ENCODE peak calls at places on chromosomes 7 and 10, in four cellular contexts. One of them, this sample, is unnamed.

GRCh38 chr10:113259841-113260240 is 293.0 kb upstream of the HABP2 start:
- DNase-seq in HL-60: no peak
- DNase-seq in BJ: no peak
- DNase-seq in gastrocnemius medialis: no peak
- DNase-seq in this sample: no peak

GRCh38 chr10:123888751-123889150 is 2.9 kb downstream of the CPXM2 start:
- DNase-seq in HL-60: no peak
- DNase-seq in BJ: no peak
- DNase-seq in gastrocnemius medialis: no peak
- DNase-seq in this sample: no peak

GRCh38 chr10:3623746-3624145 is 161.3 kb downstream of the KLF6 start:
- DNase-seq in HL-60: no peak
- DNase-seq in BJ: peak
- DNase-seq in gastrocnemius medialis: no peak
- DNase-seq in this sample: no peak

GRCh38 chr10:112915590-112916572 is 34.2 kb upstream of the TCF7L2 start:
- DNase-seq in HL-60: no peak
- DNase-seq in BJ: no peak
- DNase-seq in gastrocnemius medialis: no peak
- DNase-seq in this sample: no peak

GRCh38 chr7:75639893-75640600 is 98.7 kb downstream of the HIP1 start:
- DNase-seq in HL-60: no peak
- DNase-seq in BJ: no peak
- DNase-seq in gastrocnemius medialis: no peak
- DNase-seq in this sample: no peak

GRCh38 chr7:134625571-134625970 is 21.1 kb upstream of the BPGM start:
- DNase-seq in HL-60: no peak
- DNase-seq in BJ: peak
- DNase-seq in gastrocnemius medialis: no peak
- DNase-seq in this sample: no peak

GRCh38 chr10:98170249-98171117 is 36.0 kb downstream of the R3HCC1L start:
- DNase-seq in HL-60: peak
- DNase-seq in BJ: no peak
- DNase-seq in gastrocnemius medialis: no peak
- DNase-seq in this sample: no peak

GRCh38 chr7:20786779-20787651 is at the start of gene SP8:
- DNase-seq in HL-60: no peak
- DNase-seq in BJ: no peak
- DNase-seq in gastrocnemius medialis: no peak
- DNase-seq in this sample: no peak

GRCh38 chr7:106563466-106564150 is 97.3 kb downstream of the CCDC71L start:
- DNase-seq in HL-60: no peak
- DNase-seq in BJ: no peak
- DNase-seq in gastrocnemius medialis: no peak
- DNase-seq in this sample: no peak

GRCh38 chr7:35905555-35905954 is 104.7 kb downstream of the SEPTIN7 start:
- DNase-seq in HL-60: no peak
- DNase-seq in BJ: no peak
- DNase-seq in gastrocnemius medialis: no peak
- DNase-seq in this sample: no peak

DNA sequence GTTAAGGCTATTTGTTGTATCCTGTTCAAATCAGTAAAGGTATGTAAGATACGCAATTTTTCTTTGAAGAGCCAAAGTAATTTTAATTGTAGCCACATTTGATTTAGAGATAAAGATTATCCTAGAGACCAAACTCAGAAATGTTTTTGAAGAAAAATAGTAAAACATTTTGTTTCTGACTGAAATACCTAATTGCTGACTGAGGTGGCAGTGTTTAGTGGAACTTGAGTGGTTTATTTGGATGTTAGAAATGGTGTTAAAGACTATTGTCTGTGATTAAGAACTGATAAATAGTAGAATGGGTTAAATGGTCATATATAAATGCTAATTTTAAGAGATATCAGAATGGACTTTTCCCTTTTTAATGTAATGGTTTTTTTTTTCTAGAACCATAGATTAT is 15.3 kb downstream of the EDRF1 start:
- DNase-seq in HL-60: no peak
- DNase-seq in BJ: no peak
- DNase-seq in gastrocnemius medialis: no peak
- DNase-seq in this sample: no peak
- TF ChIP-seq CTCF in HL-60: no peak
- TF ChIP-seq CTCF in BJ: no peak
- TF ChIP-seq CTCF in gastrocnemius medialis: no peak
- TF ChIP-seq CTCF in this sample: no peak

GRCh38 chr7:131488361-131488760 is 68.1 kb downstream of the PODXL start:
- DNase-seq in HL-60: no peak
- DNase-seq in BJ: no peak
- DNase-seq in gastrocnemius medialis: no peak
- DNase-seq in this sample: no peak
- TF ChIP-seq CTCF in HL-60: no peak
- TF ChIP-seq CTCF in BJ: peak
- TF ChIP-seq CTCF in gastrocnemius medialis: no peak
- TF ChIP-seq CTCF in this sample: no peak

GRCh38 chr10:118308664-118309063 is 33.5 kb downstream of the FAM204A start:
- DNase-seq in HL-60: no peak
- DNase-seq in BJ: no peak
- DNase-seq in gastrocnemius medialis: no peak
- DNase-seq in this sample: no peak
- TF ChIP-seq CTCF in HL-60: no peak
- TF ChIP-seq CTCF in BJ: no peak
- TF ChIP-seq CTCF in gastrocnemius medialis: no peak
- TF ChIP-seq CTCF in this sample: no peak

DNA sequence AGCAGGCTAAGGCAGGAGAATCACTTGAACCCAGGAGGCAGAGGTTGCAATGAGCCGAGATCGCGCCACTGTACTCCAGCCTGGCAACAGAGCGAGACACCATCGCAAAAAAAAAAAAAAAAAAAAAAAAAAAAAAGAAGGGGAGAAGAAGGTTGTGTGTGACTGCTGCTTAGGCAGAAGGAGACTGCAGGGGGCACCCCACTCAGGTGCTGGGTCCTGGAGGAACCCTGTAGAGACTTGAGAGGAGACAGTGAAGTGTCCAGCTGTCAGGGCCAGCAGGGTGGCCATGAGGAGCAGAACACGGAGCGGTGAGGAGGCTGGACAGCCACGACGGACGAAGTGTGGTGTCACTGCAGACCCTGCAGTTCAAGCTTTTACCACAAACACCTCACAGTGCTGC is 99.0 kb upstream of the NMT2 start:
- DNase-seq in HL-60: no peak
- DNase-seq in BJ: no peak
- DNase-seq in gastrocnemius medialis: no peak
- DNase-seq in this sample: no peak
- TF ChIP-seq CTCF in HL-60: no peak
- TF ChIP-seq CTCF in BJ: no peak
- TF ChIP-seq CTCF in gastrocnemius medialis: no peak
- TF ChIP-seq CTCF in this sample: no peak

DNA sequence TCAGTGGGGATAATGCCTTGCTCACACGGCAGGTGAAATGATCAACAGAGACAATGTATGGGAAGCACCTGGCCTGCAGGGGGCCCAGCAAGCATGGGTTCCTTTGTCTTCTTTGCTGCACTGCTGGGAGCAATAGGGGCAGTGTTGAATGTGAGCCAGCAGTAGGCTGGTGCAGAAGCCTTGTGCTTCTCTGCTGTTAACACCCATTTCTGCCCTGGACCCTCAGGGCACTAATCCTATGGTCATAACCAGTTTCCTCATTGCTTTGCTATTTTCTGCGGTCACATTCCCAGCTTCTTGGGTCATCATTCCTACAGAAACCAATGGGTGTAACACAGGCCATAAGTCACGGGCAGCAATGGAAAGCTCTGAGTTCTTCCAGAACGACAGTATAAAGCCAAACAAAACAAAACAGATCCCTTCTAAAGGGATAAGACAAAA is 10.9 kb upstream of the LGI1 start:
- DNase-seq in HL-60: no peak
- DNase-seq in BJ: peak
- DNase-seq in gastrocnemius medialis: no peak
- DNase-seq in this sample: no peak
- TF ChIP-seq CTCF in HL-60: no peak
- TF ChIP-seq CTCF in BJ: peak
- TF ChIP-seq CTCF in gastrocnemius medialis: no peak
- TF ChIP-seq CTCF in this sample: no peak

GRCh38 chr7:31027161-31027965 is 24.7 kb upstream of the ADCYAP1R1 start:
- DNase-seq in HL-60: no peak
- DNase-seq in BJ: no peak
- DNase-seq in gastrocnemius medialis: no peak
- DNase-seq in this sample: no peak

GRCh38 chr7:31020652-31021051 is 31.5 kb upstream of the ADCYAP1R1 start:
- DNase-seq in HL-60: no peak
- DNase-seq in BJ: no peak
- DNase-seq in gastrocnemius medialis: no peak
- DNase-seq in this sample: no peak

GRCh38 chr7:31022117-31022516 is 30.0 kb upstream of the ADCYAP1R1 start:
- DNase-seq in HL-60: no peak
- DNase-seq in BJ: no peak
- DNase-seq in gastrocnemius medialis: no peak
- DNase-seq in this sample: no peak

GRCh38 chr7:31022726-31023125 is 29.4 kb upstream of the ADCYAP1R1 start:
- DNase-seq in HL-60: no peak
- DNase-seq in BJ: no peak
- DNase-seq in gastrocnemius medialis: no peak
- DNase-seq in this sample: no peak

GRCh38 chr7:31023877-31024276 is 28.2 kb upstream of the ADCYAP1R1 start:
- DNase-seq in HL-60: no peak
- DNase-seq in BJ: no peak
- DNase-seq in gastrocnemius medialis: no peak
- DNase-seq in this sample: no peak
- TF ChIP-seq CTCF in HL-60: no peak
- TF ChIP-seq CTCF in BJ: no peak
- TF ChIP-seq CTCF in gastrocnemius medialis: no peak
- TF ChIP-seq CTCF in this sample: no peak

GRCh38 chr10:103661198-103661950 is 167.9 kb downstream of the NEURL1 start:
- DNase-seq in HL-60: peak
- DNase-seq in BJ: peak
- DNase-seq in gastrocnemius medialis: peak
- DNase-seq in this sample: no peak

GRCh38 chr10:103658049-103658577 is 164.6 kb downstream of the NEURL1 start:
- DNase-seq in HL-60: no peak
- DNase-seq in BJ: no peak
- DNase-seq in gastrocnemius medialis: no peak
- DNase-seq in this sample: no peak

GRCh38 chr10:103661951-103662405 is 168.5 kb downstream of the NEURL1 start:
- DNase-seq in HL-60: peak
- DNase-seq in BJ: no peak
- DNase-seq in gastrocnemius medialis: no peak
- DNase-seq in this sample: no peak

GRCh38 chr10:103660364-103661197 is 167.1 kb downstream of the NEURL1 start:
- DNase-seq in HL-60: peak
- DNase-seq in BJ: no peak
- DNase-seq in gastrocnemius medialis: no peak
- DNase-seq in this sample: no peak

DNA sequence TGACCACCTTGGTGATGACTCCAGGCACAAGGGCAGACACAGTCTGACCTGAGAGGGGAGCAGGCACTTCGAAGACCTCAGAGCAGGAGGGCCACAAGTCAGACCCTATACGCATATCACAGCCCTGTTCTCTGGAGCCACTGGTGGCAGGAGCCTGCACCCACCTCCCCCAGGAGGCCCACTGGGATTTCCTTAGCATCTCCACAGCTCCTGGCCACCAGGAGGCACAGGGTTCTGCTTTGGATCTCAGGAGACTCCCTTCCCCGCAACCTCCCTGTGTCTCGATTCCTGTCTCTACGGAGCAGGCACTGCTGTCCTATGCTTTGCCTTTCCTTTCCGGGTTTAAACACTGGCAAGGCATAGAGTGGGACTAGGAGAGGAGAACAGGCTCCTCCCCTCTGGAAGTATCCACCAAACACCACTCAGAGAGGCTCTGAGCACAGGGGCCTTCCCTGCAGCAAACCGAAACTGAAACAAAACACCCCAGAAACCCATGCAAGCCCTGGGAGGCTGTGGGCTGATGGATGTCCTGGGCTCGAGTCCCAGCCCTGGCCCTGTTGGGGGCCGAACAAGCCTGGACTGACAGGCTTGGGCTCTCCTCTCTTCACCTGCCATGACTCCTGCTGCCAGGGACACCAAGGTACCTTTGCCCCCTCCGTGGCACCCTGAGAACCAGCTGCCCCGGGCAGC is 166.3 kb downstream of the NEURL1 start:
- DNase-seq in HL-60: peak
- DNase-seq in BJ: peak
- DNase-seq in gastrocnemius medialis: peak
- DNase-seq in this sample: no peak
- TF ChIP-seq CTCF in HL-60: no peak
- TF ChIP-seq CTCF in BJ: peak
- TF ChIP-seq CTCF in gastrocnemius medialis: no peak
- TF ChIP-seq CTCF in this sample: peak

DNA sequence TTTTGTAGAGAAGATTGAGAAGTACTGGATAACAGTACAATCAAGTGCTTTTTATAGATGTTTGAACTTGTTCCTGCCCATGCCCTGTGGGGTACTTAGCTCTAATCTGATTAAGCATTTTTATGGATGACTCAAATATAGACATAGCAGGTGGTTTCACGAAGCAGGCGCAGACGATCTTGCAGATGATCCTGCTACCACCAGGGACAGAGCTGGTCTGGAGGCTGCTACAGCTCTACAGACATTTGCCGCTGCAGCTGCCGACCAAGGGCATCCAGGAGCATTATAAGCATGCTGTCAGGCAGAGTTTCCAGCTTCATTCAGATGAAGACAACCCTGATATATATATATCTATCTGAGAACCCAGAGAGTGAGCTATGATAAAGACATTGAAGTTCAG is 650.4 kb downstream of the NXPH1 start:
- DNase-seq in HL-60: no peak
- DNase-seq in BJ: no peak
- DNase-seq in gastrocnemius medialis: no peak
- DNase-seq in this sample: no peak
- TF ChIP-seq CTCF in HL-60: no peak
- TF ChIP-seq CTCF in BJ: no peak
- TF ChIP-seq CTCF in gastrocnemius medialis: no peak
- TF ChIP-seq CTCF in this sample: no peak

GRCh38 chr7:69211739-69212138 is 386.5 kb upstream of the AUTS2 start:
- DNase-seq in HL-60: no peak
- DNase-seq in BJ: no peak
- DNase-seq in gastrocnemius medialis: no peak
- DNase-seq in this sample: no peak
- TF ChIP-seq CTCF in HL-60: no peak
- TF ChIP-seq CTCF in BJ: no peak
- TF ChIP-seq CTCF in gastrocnemius medialis: no peak
- TF ChIP-seq CTCF in this sample: no peak

This sample was measured in esophagus squamous epithelium.